ENCODE peak calls at places on chromosomes 1 and 21, in four cellular contexts. F is K562, B is HCT116, Z is GM12878. G is an unnamed sample.

GRCh38 chr1:32816676-32817158 is 441 bp downstream of the YARS1 start:
- DNase-seq in B (no peak), F (peak), Z (no peak), G (no peak)

GRCh38 chr1:186967659-186968394 is 139.1 kb downstream of the PLA2G4A start:
- DNase-seq in F (no peak), Z (no peak), B (no peak), G (peak)

GRCh38 chr21:44886113-44887075 is 12.9 kb upstream of the PTTG1IP start:
- DNase-seq in B (no peak), F (no peak), Z (no peak), G (no peak)

GRCh38 chr1:8858888-8859706 is 19.4 kb downstream of the ENO1 start:
- DNase-seq in F (peak), B (no peak), Z (no peak), G (no peak)

GRCh38 chr1:231170875-231171274 is 9.0 kb downstream of the TRIM67 start:
- DNase-seq in Z (no peak), B (no peak), F (peak), G (no peak)

GRCh38 chr1:19038732-19039131 is 82.3 kb upstream of the IFFO2 start:
- DNase-seq in F (no peak), B (no peak), Z (no peak), G (no peak)

GRCh38 chr1:200755456-200755855 is 16.8 kb downstream of the CAMSAP2 start:
- DNase-seq in Z (no peak), B (no peak), F (no peak), G (no peak)

GRCh38 chr1:44775930-44776748 is 799 bp downstream of the RPS8 start:
- DNase-seq in F (no peak), Z (no peak), B (no peak), G (no peak)

GRCh38 chr1:51973587-51974474 is 16.7 kb downstream of the RAB3B start:
- DNase-seq in B (peak), F (no peak), Z (peak), G (no peak)

GRCh38 chr1:65904681-65905083 is 112.0 kb downstream of the PDE4B start:
- DNase-seq in Z (no peak), F (peak), B (no peak), G (no peak)

GRCh38 chr1:9882296-9882944 is 27.6 kb downstream of the CTNNBIP1 start:
- DNase-seq in F (no peak), B (no peak), Z (no peak), G (no peak)

GRCh38 chr1:25714532-25714931 is 85.5 kb upstream of the SELENON start:
- DNase-seq in F (no peak), B (no peak), Z (no peak), G (no peak)

GRCh38 chr1:81335876-81336275 is 464.9 kb upstream of the ADGRL2 start:
- DNase-seq in Z (no peak), F (no peak), B (no peak), G (no peak)

GRCh38 chr1:3367376-3367775 is 87.1 kb upstream of the ARHGEF16 start:
- DNase-seq in Z (no peak), B (no peak), F (no peak), G (no peak)

GRCh38 chr21:28344985-28345384 is 647.7 kb downstream of the LTN1 start:
- DNase-seq in F (no peak), B (no peak), Z (no peak), G (no peak)

GRCh38 chr1:208528577-208529240 is 284.5 kb upstream of the PLXNA2 start:
- DNase-seq in Z (no peak), B (no peak), F (no peak), G (no peak)

GRCh38 chr21:41894922-41895557 is 15.9 kb upstream of the PRDM15 start:
- DNase-seq in Z (no peak), B (no peak), F (peak), G (no peak)

GRCh38 chr1:21295059-21295401 is 4.8 kb upstream of the ECE1 start:
- DNase-seq in Z (no peak), F (peak), B (peak), G (no peak)

GRCh38 chr1:31154632-31155215 is 85.0 kb downstream of the NKAIN1 start:
- DNase-seq in Z (no peak), F (peak), B (no peak), G (peak)

GRCh38 chr1:201888282-201889033 is at the start of gene SHISA4:
- DNase-seq in B (peak), Z (no peak), F (peak), G (no peak)

DNA sequence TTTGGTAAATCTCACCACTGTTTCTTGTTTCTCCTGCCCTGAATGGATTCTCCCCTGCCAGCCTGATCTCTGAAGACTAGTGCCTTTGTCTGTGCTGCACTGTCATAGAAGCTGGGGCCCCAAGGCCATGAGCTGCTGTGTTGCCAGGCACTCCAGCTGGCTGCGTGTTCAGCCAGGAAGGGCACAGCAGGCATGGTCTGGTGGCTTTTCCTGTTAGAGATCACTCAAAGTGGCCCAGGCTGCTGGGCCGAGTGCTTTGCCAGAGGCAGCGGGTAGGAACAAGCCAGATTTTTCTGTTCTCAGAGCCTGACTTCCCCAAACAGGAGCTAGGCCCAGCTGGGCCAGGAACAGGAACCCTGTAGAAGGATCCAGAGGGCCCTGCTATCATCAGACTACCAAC is 5.2 kb downstream of the ADPRS start:
- DNase-seq in Z (no peak), B (no peak), F (no peak), G (no peak)
- TF ChIP-seq YY1 in Z (no peak), B (no peak), F (no peak), G (no peak)

DNA sequence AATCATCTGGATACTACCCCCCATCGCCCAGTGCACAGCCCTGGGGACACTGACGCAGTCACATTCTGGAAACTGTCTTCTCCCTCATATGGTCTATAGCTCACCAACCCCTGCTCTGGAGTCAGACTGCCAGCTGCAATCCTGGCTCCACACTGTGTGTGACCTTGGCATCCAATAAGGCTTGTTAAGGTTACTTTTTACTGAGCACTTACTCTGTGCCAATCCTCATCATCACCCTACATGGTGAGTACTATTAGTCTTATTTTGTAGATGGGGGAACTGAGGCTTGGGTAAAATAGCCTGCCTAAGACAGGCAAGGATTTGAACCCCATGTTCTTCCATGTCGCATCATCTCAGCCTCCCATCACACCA is 34.9 kb downstream of the AHDC1 start:
- DNase-seq in Z (no peak), F (no peak), B (no peak), G (no peak)
- H3K4me3 ChIP-seq in Z (peak), F (no peak), B (no peak), G (no peak)

GRCh38 chr1:84936116-84936810 is 43.3 kb upstream of the LPAR3 start:
- DNase-seq in Z (no peak), F (peak), B (peak), G (peak)
- TF ChIP-seq YY1 in Z (peak), F (no peak), B (no peak), G (no peak)

DNA sequence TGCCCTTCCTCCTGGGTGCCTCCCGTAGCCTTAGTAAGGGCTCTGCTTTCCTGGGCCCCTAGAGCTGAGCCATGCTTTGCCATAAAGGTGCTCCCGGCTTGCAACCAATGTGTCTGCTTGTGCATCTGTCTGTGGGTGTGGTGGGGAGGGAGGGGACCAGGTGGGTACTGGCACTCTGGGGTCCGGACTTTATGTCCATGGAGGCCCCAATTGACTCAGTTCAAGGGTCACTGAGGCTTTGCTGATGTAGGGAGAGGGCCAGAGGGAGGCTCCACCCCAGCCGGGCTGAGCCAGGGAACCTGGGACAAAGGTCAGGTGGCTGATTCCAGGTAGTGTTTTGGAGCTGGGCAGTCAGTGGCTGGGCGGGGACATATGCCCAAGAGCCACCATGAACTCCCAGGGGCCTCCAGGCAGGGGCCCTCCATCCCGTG is 15.0 kb downstream of the TNFRSF25 start:
- DNase-seq in B (no peak), Z (no peak), F (no peak), G (no peak)
- H3K4me3 ChIP-seq in B (no peak), Z (no peak), F (no peak), G (no peak)

GRCh38 chr1:220450927-220451326 is 77.0 kb upstream of the MARK1 start:
- DNase-seq in F (no peak), B (no peak), Z (no peak), G (no peak)

GRCh38 chr1:220451541-220451940 is 76.4 kb upstream of the MARK1 start:
- DNase-seq in Z (no peak), F (no peak), B (no peak), G (peak)

GRCh38 chr1:220453371-220453770 is 74.6 kb upstream of the MARK1 start:
- DNase-seq in Z (no peak), F (no peak), B (no peak), G (no peak)

GRCh38 chr1:220455559-220455958 is 72.4 kb upstream of the MARK1 start:
- DNase-seq in Z (no peak), F (no peak), B (no peak), G (no peak)

GRCh38 chr1:220454155-220454777 is 73.7 kb upstream of the MARK1 start:
- DNase-seq in B (peak), F (no peak), Z (no peak), G (no peak)
- TF ChIP-seq YY1 in B (no peak), F (no peak), Z (no peak), G (no peak)

GRCh38 chr1:203478986-203479385 is 3.4 kb downstream of the PRELP start:
- DNase-seq in F (no peak), Z (no peak), B (no peak), G (no peak)

GRCh38 chr1:203480525-203481084 is 5.0 kb downstream of the PRELP start:
- DNase-seq in F (peak), Z (no peak), B (peak), G (peak)

GRCh38 chr1:203480084-203480483 is 4.5 kb downstream of the PRELP start:
- DNase-seq in B (no peak), F (no peak), Z (no peak), G (no peak)

GRCh38 chr1:203479646-203480045 is 4.0 kb downstream of the PRELP start:
- DNase-seq in F (no peak), B (no peak), Z (no peak), G (no peak)

DNA sequence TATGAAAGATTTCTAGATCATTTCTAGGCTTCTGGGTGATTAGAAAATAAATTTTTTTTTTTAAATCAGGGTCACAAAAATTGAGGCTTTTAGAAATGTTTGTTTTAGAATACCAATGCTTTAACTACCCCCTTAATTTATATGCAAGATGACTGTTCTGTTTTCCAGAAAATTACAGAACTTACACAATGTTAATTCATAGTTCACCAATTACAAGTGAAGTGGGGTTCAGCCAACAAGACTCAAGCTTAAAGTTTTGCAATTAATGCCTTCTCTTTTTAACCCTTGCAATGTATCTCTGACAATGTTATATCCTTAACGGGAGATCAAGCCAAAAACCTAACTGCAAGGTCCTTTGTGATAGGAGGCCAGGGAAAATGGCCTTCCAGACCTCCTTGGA is 5.6 kb downstream of the PRELP start:
- DNase-seq in F (no peak), B (no peak), Z (no peak), G (no peak)
- H3K4me3 ChIP-seq in F (no peak), B (no peak), Z (no peak), G (no peak)

G was measured in NT2/D1.